ENCODE peak calls at places on chromosome X, in four cellular contexts. K is bronchial epithelial cell, O is body of pancreas, T is osteocyte. Y is an unnamed sample.

GRCh38 chrX:48700951-48701653 is 4.6 kb downstream of the SUV39H1 start:
- DNase-seq in O (no peak), K (no peak), T (no peak), Y (no peak)

GRCh38 chrX:103629295-103630170 is 758 bp downstream of the TCEAL1 start:
- DNase-seq in O (peak), K (peak), T (no peak), Y (no peak)

GRCh38 chrX:24235084-24235710 is 78.7 kb downstream of the SUPT20HL2 start:
- DNase-seq in K (no peak), T (no peak), O (no peak), Y (no peak)

GRCh38 chrX:107677909-107678308 is 49.6 kb downstream of the PRPS1 start:
- DNase-seq in O (no peak), T (no peak), K (no peak), Y (no peak)

GRCh38 chrX:114964374-114964773 is 53.0 kb downstream of the IL13RA2 start:
- DNase-seq in O (no peak), K (no peak), T (no peak), Y (no peak)

GRCh38 chrX:153598541-153599191 is at the start of gene CCNQ:
- DNase-seq in O (peak), K (no peak), T (no peak), Y (no peak)

GRCh38 chrX:53831662-53832635 is 145.4 kb upstream of the HUWE1 start:
- DNase-seq in O (peak), T (no peak), K (peak), Y (no peak)

GRCh38 chrX:68045008-68045577 is 388.2 kb downstream of the OPHN1 start:
- DNase-seq in T (no peak), K (peak), O (peak), Y (no peak)

GRCh38 chrX:115393271-115393670 is 103.8 kb downstream of the LUZP4 start:
- DNase-seq in O (no peak), K (peak), T (no peak), Y (no peak)

GRCh38 chrX:11241720-11242119 is 51.5 kb upstream of the AMELX start:
- DNase-seq in O (no peak), K (peak), T (no peak), Y (no peak)

GRCh38 chrX:70480660-70481018 is 36.0 kb downstream of the DLG3 start:
- DNase-seq in O (no peak), K (no peak), T (no peak), Y (no peak)

GRCh38 chrX:154091678-154092077 is 5.8 kb downstream of the MECP2 start:
- DNase-seq in K (no peak), T (no peak), O (peak), Y (no peak)

GRCh38 chrX:15416133-15416993 is 32.1 kb upstream of the VEGFD start:
- DNase-seq in T (no peak), O (no peak), K (no peak), Y (no peak)

GRCh38 chrX:56232221-56233082 is at the start of gene KLF8:
- DNase-seq in K (peak), T (no peak), O (peak), Y (no peak)

GRCh38 chrX:109312757-109313156 is 169.1 kb downstream of the GUCY2F start:
- DNase-seq in K (peak), T (no peak), O (no peak), Y (no peak)

GRCh38 chrX:145823132-145823531 is 5.5 kb downstream of the SLITRK2 start:
- DNase-seq in T (no peak), O (no peak), K (no peak), Y (no peak)

GRCh38 chrX:74230094-74230493 is 73.9 kb upstream of the ZCCHC13 start:
- DNase-seq in O (no peak), K (no peak), T (no peak), Y (no peak)

GRCh38 chrX:12814434-12814833 is 23.2 kb downstream of the PRPS2 start:
- DNase-seq in K (peak), T (no peak), O (peak), Y (no peak)

GRCh38 chrX:129637217-129638109 is 17.3 kb downstream of the APLN start:
- DNase-seq in K (peak), T (peak), O (peak), Y (peak)

GRCh38 chrX:147848543-147849448 is 62.9 kb upstream of the FMR1 start:
- DNase-seq in O (no peak), T (no peak), K (no peak), Y (no peak)

GRCh38 chrX:5976332-5976731 is 252.3 kb downstream of the NLGN4X start:
- DNase-seq in K (no peak), T (no peak), O (no peak), Y (no peak)

GRCh38 chrX:121308276-121308805 is 260.9 kb downstream of the GLUD2 start:
- DNase-seq in O (peak), T (no peak), K (peak), Y (no peak)

GRCh38 chrX:3820170-3820569 is 106.7 kb upstream of the PRKX start:
- DNase-seq in T (no peak), K (peak), O (no peak), Y (no peak)

GRCh38 chrX:153651540-153652079 is 4.6 kb downstream of the DUSP9 start:
- DNase-seq in T (no peak), O (no peak), K (no peak), Y (no peak)

GRCh38 chrX:15750611-15751159 is 12.6 kb downstream of the CA5B start:
- DNase-seq in K (no peak), O (no peak), T (peak), Y (no peak)

GRCh38 chrX:153499876-153500275 is 5.1 kb downstream of the BGN start:
- DNase-seq in O (no peak), K (no peak), T (no peak), Y (no peak)

GRCh38 chrX:32183066-32183465 is 1028.3 kb downstream of the DMD start:
- DNase-seq in O (no peak), T (no peak), K (no peak), Y (no peak)

GRCh38 chrX:140507982-140508305 is 3.1 kb upstream of the SOX3 start:
- DNase-seq in O (no peak), K (peak), T (no peak), Y (no peak)

GRCh38 chrX:109839694-109840358 is 106.8 kb upstream of the ACSL4 start:
- DNase-seq in O (no peak), K (no peak), T (no peak), Y (no peak)

GRCh38 chrX:146278381-146278780 is 460.8 kb downstream of the SLITRK2 start:
- DNase-seq in T (no peak), O (peak), K (peak), Y (no peak)

GRCh38 chrX:69113723-69114122 is 51.5 kb downstream of the PJA1 start:
- DNase-seq in T (no peak), K (no peak), O (no peak), Y (no peak)

GRCh38 chrX:51148848-51149247 is 183.8 kb upstream of the NUDT10 start:
- DNase-seq in T (no peak), K (peak), O (peak), Y (no peak)
- TF ChIP-seq CTCF in T (no peak), K (no peak), O (no peak), Y (peak)

GRCh38 chrX:8868906-8869305 is 67.7 kb upstream of the FAM9A start:
- DNase-seq in K (peak), O (no peak), T (no peak), Y (no peak)
- TF ChIP-seq CTCF in K (peak), O (no peak), T (peak), Y (peak)

DNA sequence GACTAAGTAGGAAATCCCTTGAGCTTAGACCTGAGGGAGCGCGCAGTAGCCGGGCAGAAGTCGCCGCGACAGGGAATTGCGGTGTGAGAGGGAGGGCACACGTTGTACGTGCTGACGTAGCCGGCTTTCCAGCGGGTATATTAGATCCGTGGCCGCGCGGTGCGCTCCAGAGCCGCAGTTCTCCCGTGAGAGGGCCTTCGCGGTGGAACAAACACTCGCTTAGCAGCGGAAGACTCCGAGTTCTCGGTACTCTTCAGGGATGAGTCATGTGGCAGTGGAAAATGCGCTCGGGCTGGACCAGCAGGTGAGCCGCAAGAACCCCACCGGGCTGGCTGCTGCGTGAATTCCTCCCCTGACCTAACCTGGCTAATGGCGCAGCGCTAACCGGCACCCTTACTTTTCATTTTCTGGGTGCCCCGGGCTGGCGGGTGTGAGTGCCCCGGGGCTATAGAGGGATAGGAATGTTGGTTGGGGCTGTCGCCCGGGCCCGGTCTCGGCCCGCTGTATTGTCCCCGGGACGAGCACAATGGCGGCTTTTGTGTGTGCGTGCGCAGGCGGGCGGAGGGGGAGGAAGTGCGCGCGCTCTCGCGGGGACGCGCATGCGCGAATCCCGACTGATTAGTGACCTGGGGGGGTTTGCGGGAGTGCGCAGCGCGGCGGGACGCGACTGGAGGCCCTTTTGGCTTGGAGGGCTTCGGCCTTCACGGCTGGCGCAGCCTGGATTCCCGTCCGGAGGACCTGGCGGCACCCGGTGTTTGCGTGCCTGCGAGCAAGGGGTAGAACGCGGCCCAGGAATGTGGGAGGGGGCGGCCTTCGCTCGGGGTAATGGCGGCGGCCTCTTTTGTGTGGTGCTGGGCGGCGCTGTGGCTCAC is at the start of gene DDX3X:
- DNase-seq in K (peak), T (peak), O (peak), Y (peak)
- TF ChIP-seq CTCF in K (peak), T (peak), O (peak), Y (peak)

GRCh38 chrX:118974908-118975671 is 672 bp downstream of the LONRF3 start:
- DNase-seq in T (no peak), K (no peak), O (peak), Y (peak)
- TF ChIP-seq CTCF in T (no peak), K (no peak), O (peak), Y (no peak)

DNA sequence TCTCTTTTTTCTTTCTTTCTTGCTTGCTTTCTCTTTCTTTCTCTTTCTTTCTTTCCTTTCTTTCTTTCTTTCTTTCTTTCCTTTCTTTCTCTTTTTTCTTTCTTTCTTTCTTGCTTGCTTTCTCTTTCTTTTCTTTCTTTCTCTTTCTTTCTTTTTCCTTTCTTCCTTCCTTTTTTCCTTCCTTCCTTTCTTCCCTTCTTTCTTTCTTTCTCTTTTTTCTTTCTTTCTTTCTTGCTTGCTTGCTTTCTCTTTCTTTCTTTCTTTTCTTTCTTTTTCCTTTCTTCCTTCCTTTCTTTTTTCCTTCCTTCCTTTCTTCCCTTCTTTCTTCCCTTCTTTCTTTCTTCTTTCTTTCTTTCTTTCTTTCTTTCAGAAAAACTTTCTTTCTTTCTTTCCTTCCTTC is 108.1 kb upstream of the SHOX start:
- DNase-seq in O (no peak), T (no peak), K (no peak), Y (no peak)
- TF ChIP-seq CTCF in O (no peak), T (no peak), K (no peak), Y (no peak)

GRCh38 chrX:135713795-135714194 is 356 bp downstream of the CT45A1 start:
- DNase-seq in O (no peak), K (no peak), T (no peak), Y (no peak)

DNA sequence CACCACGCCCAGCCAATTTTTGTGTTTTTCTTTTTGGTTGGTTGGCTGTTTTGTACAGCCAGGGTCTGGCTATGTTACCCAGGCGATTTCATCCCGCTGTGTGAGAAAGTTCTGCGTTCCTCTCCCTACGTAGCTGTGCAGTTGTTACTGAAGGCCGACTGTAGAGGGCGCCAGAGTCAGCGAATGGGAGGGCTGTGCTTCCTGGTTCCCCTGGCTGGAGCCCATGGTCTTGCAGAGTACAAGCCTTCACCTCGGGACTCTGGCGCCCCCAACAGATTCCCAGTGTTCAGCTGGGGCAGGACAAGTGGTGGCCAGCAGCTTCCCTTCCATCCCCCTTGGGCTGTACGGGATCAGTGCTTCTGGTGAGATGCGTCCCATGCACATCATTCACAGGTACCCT is 5.6 kb upstream of the CT45A1 start:
- DNase-seq in K (no peak), T (no peak), O (no peak), Y (no peak)
- TF ChIP-seq CTCF in K (peak), T (peak), O (no peak), Y (peak)